ENCODE peak calls at places on chromosomes 4 and X, in eight cellular contexts. Y is upper lobe of right lung; V is omental fat pad; T is anterior cingulate cortex; W is stimulated activated CD4-positive, alpha-beta T cell treated with anti-CD3 and anti-CD28 coated beads, Interleukin-2, amount 100 ng/mL, for 24 hours; L is KBM-7; Z is glutamatergic neuron; D is IMR-90. A is an unnamed sample.

GRCh38 chr4:95091272-95091671 is 333.5 kb downstream of the BMPR1B start:
- DNase-seq in Y (no peak), V (no peak), T (no peak), W (no peak), L (no peak), Z (no peak), D (peak; percentile 38), A (no peak)

GRCh38 chr4:735583-735982 is 30.0 kb downstream of the PCGF3 start:
- DNase-seq in Y (peak; percentile 55), V (no peak), T (no peak), W (no peak), L (no peak), Z (no peak), D (no peak), A (no peak)

GRCh38 chr4:147968641-147969040 is 236.8 kb downstream of the ARHGAP10 start:
- DNase-seq in Y (no peak), V (no peak), T (no peak), W (no peak), L (no peak), Z (no peak), D (peak; percentile 57), A (no peak)

GRCh38 chrX:50978920-50979660 is 68.6 kb downstream of the BMP15 start:
- DNase-seq in Y (no peak), V (no peak), T (no peak), W (no peak), L (no peak), Z (no peak), D (no peak), A (no peak)

GRCh38 chr4:110216079-110216478 is 17.7 kb upstream of the ELOVL6 start:
- DNase-seq in Y (no peak), V (no peak), T (no peak), W (no peak), L (no peak), Z (no peak), D (peak; percentile 39), A (no peak)

GRCh38 chrX:39816871-39817731 is 280.7 kb downstream of the BCOR start:
- DNase-seq in Y (no peak), V (no peak), T (peak; percentile 5), W (no peak), L (peak; percentile 45), Z (no peak), D (peak; percentile 54), A (no peak)

GRCh38 chrX:56797966-56798711 is 69.1 kb downstream of the NBDY start:
- DNase-seq in Y (peak; percentile 31), V (no peak), T (no peak), W (no peak), L (no peak), Z (no peak), D (no peak), A (no peak)

GRCh38 chr4:73142995-73143547 is 73.6 kb upstream of the COX18 start:
- DNase-seq in Y (no peak), V (no peak), T (no peak), W (no peak), L (no peak), Z (no peak), D (no peak), A (no peak)

GRCh38 chr4:45662996-45663395 is 460.9 kb downstream of the GABRG1 start:
- DNase-seq in Y (no peak), V (no peak), T (no peak), W (no peak), L (no peak), Z (no peak), D (no peak), A (no peak)

GRCh38 chr4:79132826-79133225 is 193.0 kb downstream of the NAA11 start:
- DNase-seq in Y (no peak), V (no peak), T (no peak), W (no peak), L (no peak), Z (no peak), D (no peak), A (no peak)

GRCh38 chrX:16664626-16665025 is 14.7 kb downstream of the S100G start:
- DNase-seq in Y (no peak), V (no peak), T (no peak), W (no peak), L (no peak), Z (no peak), D (no peak), A (no peak)

GRCh38 chr4:185399466-185399865 is 2.8 kb downstream of the ANKRD37 start:
- DNase-seq in Y (no peak), V (no peak), T (no peak), W (no peak), L (no peak), Z (no peak), D (no peak), A (no peak)

GRCh38 chrX:16786791-16787735 is 797 bp downstream of the TXLNG start:
- DNase-seq in Y (peak; percentile 69), V (no peak), T (no peak), W (peak; percentile 49), L (no peak), Z (peak; percentile 21), D (no peak), A (peak; percentile 67)

GRCh38 chr4:105990933-105991332 is 95.7 kb downstream of the NPNT start:
- DNase-seq in Y (peak; percentile 78), V (peak; percentile 42), T (peak; percentile 16), W (no peak), L (no peak), Z (no peak), D (peak; percentile 30), A (no peak)

GRCh38 chrX:2533424-2533823 is 32.6 kb upstream of the DHRSX start:
- DNase-seq in Y (no peak), V (no peak), T (no peak), W (no peak), L (no peak), Z (no peak), D (no peak), A (no peak)

GRCh38 chr4:2837110-2837903 is 6.3 kb upstream of the ADD1 start:
- DNase-seq in Y (no peak), V (no peak), T (no peak), W (no peak), L (no peak), Z (no peak), D (no peak), A (no peak)

GRCh38 chr4:176525576-176525975 is 205.8 kb downstream of the SPCS3 start:
- DNase-seq in Y (no peak), V (no peak), T (no peak), W (no peak), L (no peak), Z (no peak), D (no peak), A (no peak)

GRCh38 chrX:9102956-9103355 is 69.0 kb upstream of the FAM9B start:
- DNase-seq in Y (no peak), V (no peak), T (no peak), W (no peak), L (no peak), Z (no peak), D (no peak), A (no peak)

GRCh38 chrX:105210258-105210657 is 10.2 kb downstream of the TEX13A start:
- DNase-seq in Y (no peak), V (no peak), T (no peak), W (no peak), L (no peak), Z (no peak), D (no peak), A (no peak)

GRCh38 chr4:184316821-184317220 is 99.1 kb upstream of the ENPP6 start:
- DNase-seq in Y (no peak), V (no peak), T (no peak), W (no peak), L (no peak), Z (no peak), D (no peak), A (no peak)

GRCh38 chr4:175034986-175035705 is 117.0 kb downstream of the ADAM29 start:
- DNase-seq in Y (no peak), V (no peak), T (no peak), W (no peak), L (no peak), Z (no peak), D (no peak), A (no peak)

GRCh38 chr4:55547461-55547770 is 707 bp upstream of the CLOCK start:
- DNase-seq in Y (peak; percentile 68), V (no peak), T (no peak), W (no peak), L (no peak), Z (no peak), D (no peak), A (no peak)

GRCh38 chrX:63809158-63809557 is 24.1 kb upstream of the ARHGEF9 start:
- DNase-seq in Y (no peak), V (no peak), T (no peak), W (no peak), L (no peak), Z (no peak), D (no peak), A (no peak)

A was measured in GM06990.